ENCODE peak calls at places on chromosomes 1 and 21, in six cellular contexts. One of them, this sample, is unnamed.

GRCh38 chr1:118100686-118101300 is 84.2 kb downstream of the SPAG17 start:
- DNase-seq in MCF 10A: no peak
- DNase-seq in SW480: no peak
- DNase-seq in A172: peak; percentile 39
- DNase-seq in Daoy: peak; percentile 63
- DNase-seq in AG10803: no peak
- DNase-seq in this sample: no peak

GRCh38 chr1:39089811-39090519 is 63.8 kb downstream of the NDUFS5 start:
- DNase-seq in MCF 10A: peak; percentile 69
- DNase-seq in SW480: no peak
- DNase-seq in A172: no peak
- DNase-seq in Daoy: no peak
- DNase-seq in AG10803: peak; percentile 55
- DNase-seq in this sample: no peak

GRCh38 chr1:116579253-116579875 is 8.5 kb upstream of the CD58 start:
- DNase-seq in MCF 10A: no peak
- DNase-seq in SW480: no peak
- DNase-seq in A172: no peak
- DNase-seq in Daoy: no peak
- DNase-seq in AG10803: no peak
- DNase-seq in this sample: no peak

GRCh38 chr1:234083460-234083859 is 179.0 kb downstream of the SLC35F3 start:
- DNase-seq in MCF 10A: no peak
- DNase-seq in SW480: no peak
- DNase-seq in A172: no peak
- DNase-seq in Daoy: no peak
- DNase-seq in AG10803: no peak
- DNase-seq in this sample: peak; percentile 22

GRCh38 chr1:24935615-24936484 is 5.8 kb upstream of the RUNX3 start:
- DNase-seq in MCF 10A: no peak
- DNase-seq in SW480: peak; percentile 39
- DNase-seq in A172: no peak
- DNase-seq in Daoy: no peak
- DNase-seq in AG10803: peak; percentile 29
- DNase-seq in this sample: no peak

GRCh38 chr1:30036666-30037065 is 686.7 kb downstream of the MATN1 start:
- DNase-seq in MCF 10A: no peak
- DNase-seq in SW480: no peak
- DNase-seq in A172: no peak
- DNase-seq in Daoy: no peak
- DNase-seq in AG10803: no peak
- DNase-seq in this sample: no peak

GRCh38 chr21:28393279-28393678 is 599.4 kb downstream of the LTN1 start:
- DNase-seq in MCF 10A: peak; percentile 92
- DNase-seq in SW480: peak; percentile 92
- DNase-seq in A172: peak; percentile 64
- DNase-seq in Daoy: peak; percentile 5
- DNase-seq in AG10803: no peak
- DNase-seq in this sample: peak; percentile 95

GRCh38 chr1:25794325-25794724 is 5.7 kb upstream of the SELENON start:
- DNase-seq in MCF 10A: no peak
- DNase-seq in SW480: no peak
- DNase-seq in A172: peak; percentile 69
- DNase-seq in Daoy: no peak
- DNase-seq in AG10803: peak; percentile 64
- DNase-seq in this sample: no peak

GRCh38 chr1:30525980-30526651 is 197.3 kb downstream of the MATN1 start:
- DNase-seq in MCF 10A: peak; percentile 84
- DNase-seq in SW480: peak; percentile 93
- DNase-seq in A172: peak; percentile 87
- DNase-seq in Daoy: peak; percentile 90
- DNase-seq in AG10803: peak; percentile 75
- DNase-seq in this sample: peak; percentile 99

GRCh38 chr1:81126989-81127571 is 673.7 kb upstream of the ADGRL2 start:
- DNase-seq in MCF 10A: no peak
- DNase-seq in SW480: no peak
- DNase-seq in A172: no peak
- DNase-seq in Daoy: peak; percentile 24
- DNase-seq in AG10803: no peak
- DNase-seq in this sample: peak; percentile 2

GRCh38 chr1:228171221-228171891 is 5.8 kb downstream of the IBA57 start:
- DNase-seq in MCF 10A: no peak
- DNase-seq in SW480: no peak
- DNase-seq in A172: no peak
- DNase-seq in Daoy: no peak
- DNase-seq in AG10803: no peak
- DNase-seq in this sample: no peak

GRCh38 chr1:151508721-151509292 is 2.4 kb upstream of the CGN start:
- DNase-seq in MCF 10A: peak; percentile 48
- DNase-seq in SW480: peak; percentile 31
- DNase-seq in A172: peak; percentile 82
- DNase-seq in Daoy: peak; percentile 36
- DNase-seq in AG10803: no peak
- DNase-seq in this sample: peak; percentile 71

GRCh38 chr1:224660074-224660473 is 44.0 kb downstream of the CNIH3 start:
- DNase-seq in MCF 10A: no peak
- DNase-seq in SW480: no peak
- DNase-seq in A172: no peak
- DNase-seq in Daoy: no peak
- DNase-seq in AG10803: no peak
- DNase-seq in this sample: no peak

GRCh38 chr1:214990619-214991018 is 91.9 kb upstream of the KCNK2 start:
- DNase-seq in MCF 10A: peak; percentile 70
- DNase-seq in SW480: no peak
- DNase-seq in A172: peak; percentile 95
- DNase-seq in Daoy: peak; percentile 84
- DNase-seq in AG10803: peak; percentile 98
- DNase-seq in this sample: peak; percentile 91

GRCh38 chr1:3409737-3410434 is 44.6 kb upstream of the ARHGEF16 start:
- DNase-seq in MCF 10A: peak; percentile 56
- DNase-seq in SW480: peak; percentile 71
- DNase-seq in A172: peak; percentile 55
- DNase-seq in Daoy: peak; percentile 80
- DNase-seq in AG10803: peak; percentile 64
- DNase-seq in this sample: peak; percentile 59

GRCh38 chr1:99131541-99131940 is 126.9 kb upstream of the PLPPR5 start:
- DNase-seq in MCF 10A: no peak
- DNase-seq in SW480: no peak
- DNase-seq in A172: no peak
- DNase-seq in Daoy: no peak
- DNase-seq in AG10803: no peak
- DNase-seq in this sample: no peak

GRCh38 chr21:46188226-46189212 is 4.3 kb upstream of the SPATC1L start:
- DNase-seq in MCF 10A: peak; percentile 53
- DNase-seq in SW480: peak; percentile 73
- DNase-seq in A172: peak; percentile 76
- DNase-seq in Daoy: peak; percentile 86
- DNase-seq in AG10803: peak; percentile 67
- DNase-seq in this sample: peak; percentile 77